ENCODE peak calls at places on chromosomes 1 and 21, in nine cellular contexts. T is endothelial cell, K is lower leg skin, G is foreskin fibroblast, U is AG10803, D is astrocyte of the spinal cord, B is glutamatergic neuron, O is fibroblast of mammary gland, H is adrenal gland. L is an unnamed sample.

GRCh38 chr1:89257036-89257435 is 15.6 kb downstream of the GBP5 start:
- DNase-seq in T (no peak), K (no peak), G (no peak), U (no peak), D (no peak), B (no peak), O (no peak), H (no peak), L (no peak)

GRCh38 chr21:38913120-38913975 is 107.6 kb downstream of the ETS2 start:
- DNase-seq in T (peak; percentile 20), K (peak; percentile 62), G (peak; percentile 74), U (peak; percentile 36), D (peak; percentile 74), B (peak; percentile 44), O (peak; percentile 84), H (peak; percentile 81), L (no peak)

GRCh38 chr1:53614231-53615021 is 124.5 kb downstream of the GLIS1 start:
- DNase-seq in T (no peak), K (no peak), G (no peak), U (no peak), D (no peak), B (no peak), O (no peak), H (no peak), L (no peak)

GRCh38 chr21:30924171-30924680 is 42.8 kb upstream of the KRTAP11-1 start:
- DNase-seq in T (no peak), K (no peak), G (no peak), U (no peak), D (no peak), B (no peak), O (no peak), H (no peak), L (no peak)

GRCh38 chr1:202105571-202106339 is 17.0 kb upstream of the GPR37L1 start:
- DNase-seq in T (no peak), K (no peak), G (peak; percentile 46), U (peak; percentile 21), D (peak; percentile 61), B (peak; percentile 46), O (no peak), H (peak; percentile 36), L (no peak)

GRCh38 chr1:201126832-201127754 is at the start of gene ASCL5:
- DNase-seq in T (no peak), K (no peak), G (peak; percentile 69), U (no peak), D (peak; percentile 50), B (no peak), O (peak; percentile 37), H (peak; percentile 74), L (no peak)

GRCh38 chr1:193525917-193526710 is 339.7 kb upstream of the B3GALT2 start:
- DNase-seq in T (no peak), K (no peak), G (no peak), U (no peak), D (no peak), B (no peak), O (no peak), H (no peak), L (no peak)

GRCh38 chr1:184843732-184844495 is 89.3 kb upstream of the EDEM3 start:
- DNase-seq in T (no peak), K (no peak), G (no peak), U (no peak), D (no peak), B (no peak), O (no peak), H (no peak), L (peak; percentile 49)

GRCh38 chr1:233242827-233243483 is 52.6 kb downstream of the PCNX2 start:
- DNase-seq in T (no peak), K (no peak), G (no peak), U (peak; percentile 13), D (no peak), B (no peak), O (no peak), H (no peak), L (no peak)

GRCh38 chr1:56798053-56798471 is 21.1 kb downstream of the FYB2 start:
- DNase-seq in T (no peak), K (no peak), G (peak; percentile 51), U (peak; percentile 53), D (peak; percentile 51), B (no peak), O (peak; percentile 22), H (peak; percentile 51), L (no peak)

GRCh38 chr1:160400284-160400645 is at the start of gene VANGL2:
- DNase-seq in T (peak; percentile 95), K (no peak), G (peak; percentile 24), U (no peak), D (peak; percentile 67), B (peak; percentile 91), O (peak; percentile 5), H (peak; percentile 30), L (peak; percentile 83)
- TF ChIP-seq CTCF in T (no peak), K (no peak), G (no peak), U (no peak), D (no peak), B (peak; percentile 10), O (no peak), H (no peak), L (no peak)

GRCh38 chr1:216221260-216221700 is 202.0 kb downstream of the USH2A start:
- DNase-seq in T (peak; percentile 51), K (peak; percentile 16), G (peak; percentile 76), U (peak; percentile 64), D (peak; percentile 87), B (peak; percentile 22), O (peak; percentile 74), H (peak; percentile 40), L (peak; percentile 35)
- TF ChIP-seq CTCF in T (peak; percentile 55), K (no peak), G (peak; percentile 83), U (peak; percentile 81), D (peak; percentile 78), B (peak; percentile 57), O (peak; percentile 84), H (peak; percentile 56), L (peak; percentile 59)

GRCh38 chr1:247445775-247446364 is 12.0 kb downstream of the OR2B11 start:
- DNase-seq in T (no peak), K (peak; percentile 30), G (no peak), U (no peak), D (no peak), B (no peak), O (no peak), H (peak; percentile 50), L (no peak)
- TF ChIP-seq CTCF in T (no peak), K (no peak), G (no peak), U (no peak), D (no peak), B (no peak), O (no peak), H (no peak), L (no peak)

GRCh38 chr1:39160703-39161102 is 43.8 kb upstream of the MACF1 start:
- DNase-seq in T (no peak), K (no peak), G (peak; percentile 59), U (peak; percentile 29), D (no peak), B (no peak), O (no peak), H (no peak), L (no peak)
- TF ChIP-seq CTCF in T (no peak), K (no peak), G (no peak), U (peak; percentile 31), D (peak; percentile 14), B (no peak), O (no peak), H (no peak), L (no peak)

GRCh38 chr1:34129630-34130029 is 35.4 kb downstream of the CSMD2 start:
- DNase-seq in T (no peak), K (no peak), G (no peak), U (no peak), D (no peak), B (no peak), O (no peak), H (no peak), L (no peak)
- TF ChIP-seq CTCF in T (no peak), K (no peak), G (no peak), U (no peak), D (no peak), B (no peak), O (no peak), H (no peak), L (no peak)

GRCh38 chr1:46477153-46477929 is 12.3 kb upstream of the DMBX1 start:
- DNase-seq in T (peak; percentile 73), K (peak; percentile 68), G (peak; percentile 79), U (peak; percentile 60), D (peak; percentile 64), B (peak; percentile 76), O (peak; percentile 71), H (peak; percentile 63), L (peak; percentile 90)
- TF ChIP-seq CTCF in T (peak; percentile 78), K (peak; percentile 73), G (peak; percentile 85), U (peak; percentile 93), D (peak; percentile 92), B (peak; percentile 91), O (peak; percentile 93), H (peak; percentile 88), L (peak; percentile 78)

GRCh38 chr1:224799083-224799482 is 130.4 kb upstream of the DNAH14 start:
- DNase-seq in T (no peak), K (no peak), G (no peak), U (no peak), D (no peak), B (no peak), O (no peak), H (no peak), L (no peak)

GRCh38 chr1:224791362-224791941 is 138.0 kb upstream of the DNAH14 start:
- DNase-seq in T (no peak), K (no peak), G (no peak), U (no peak), D (no peak), B (no peak), O (no peak), H (no peak), L (no peak)

GRCh38 chr1:224800486-224801119 is 128.9 kb upstream of the DNAH14 start:
- DNase-seq in T (no peak), K (no peak), G (peak; percentile 4), U (no peak), D (no peak), B (peak; percentile 67), O (no peak), H (no peak), L (no peak)

DNA sequence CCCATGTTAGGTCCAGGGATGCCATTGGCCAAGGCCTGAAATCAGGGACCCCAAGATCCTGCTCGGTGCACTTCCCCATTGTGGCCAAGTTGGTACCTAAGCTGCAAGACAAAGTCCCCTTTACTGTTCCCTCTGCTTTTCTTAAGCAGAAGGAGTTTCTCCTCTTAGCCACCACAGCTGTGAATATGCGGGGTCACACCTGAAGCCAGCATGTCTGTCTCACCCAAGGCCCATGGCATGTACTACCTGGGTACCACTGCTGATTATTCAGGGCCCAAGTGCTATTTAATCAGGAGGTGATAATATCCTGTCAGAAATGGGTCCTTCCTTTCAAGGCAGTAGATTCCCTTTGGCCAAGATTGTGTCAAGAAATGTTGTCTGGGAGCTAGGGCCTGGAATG is 133.9 kb upstream of the DNAH14 start:
- DNase-seq in T (no peak), K (no peak), G (no peak), U (no peak), D (no peak), B (no peak), O (no peak), H (no peak), L (no peak)
- TF ChIP-seq CTCF in T (no peak), K (no peak), G (no peak), U (no peak), D (no peak), B (no peak), O (no peak), H (no peak), L (no peak)

L was measured in GM13976.